ENCODE peak calls at places on chromosomes 6 and 20, in nine cellular contexts. H is pancreas; Q is K562; D is HuH-7; X is progenitor cell of endocrine pancreas; P is effector memory CD8-positive, alpha-beta T cell; G is activated T-cell treated with anti-CD3 and anti-CD28 coated beads for 24 hours; N is central memory CD4-positive, alpha-beta T cell; B is GM03348. E is an unnamed sample.

GRCh38 chr6:88855521-88856152 is 107.8 kb downstream of the RNGTT start:
- DNase-seq in D (no peak), P (no peak), B (no peak), G (no peak), Q (no peak), H (no peak), X (no peak), N (no peak), E (peak; percentile 31)

GRCh38 chr20:26324177-26324576 is 627.5 kb upstream of the ZNF337 start:
- DNase-seq in P (no peak), Q (no peak), N (no peak), G (no peak), D (no peak), X (no peak), H (no peak), B (no peak), E (no peak)

GRCh38 chr20:53146201-53146891 is 174.2 kb downstream of the TSHZ2 start:
- DNase-seq in D (no peak), N (peak; percentile 3), X (no peak), B (no peak), H (no peak), Q (no peak), G (peak; percentile 37), P (no peak), E (no peak)

GRCh38 chr20:35444226-35444625 is 6.2 kb upstream of the GDF5 start:
- DNase-seq in Q (no peak), X (no peak), G (no peak), B (no peak), N (no peak), H (no peak), P (no peak), D (no peak), E (no peak)

GRCh38 chr20:21456207-21456606 is 57.7 kb downstream of the NKX2-2 start:
- DNase-seq in N (no peak), Q (no peak), G (no peak), D (no peak), B (no peak), H (no peak), P (no peak), X (no peak), E (no peak)

GRCh38 chr6:108438918-108439317 is 121.8 kb upstream of the FOXO3 start:
- DNase-seq in H (no peak), D (no peak), X (no peak), G (no peak), B (peak; percentile 32), Q (no peak), N (no peak), P (no peak), E (no peak)

GRCh38 chr6:34565722-34566137 is 9.6 kb upstream of the SPDEF start:
- DNase-seq in G (no peak), N (no peak), B (no peak), D (no peak), X (no peak), P (no peak), Q (no peak), H (no peak), E (no peak)

GRCh38 chr20:47860049-47860830 is 75.0 kb upstream of the SULF2 start:
- DNase-seq in G (no peak), X (no peak), Q (no peak), B (no peak), D (no peak), P (no peak), H (no peak), N (no peak), E (no peak)

GRCh38 chr20:48453477-48454093 is 374.2 kb downstream of the PREX1 start:
- DNase-seq in G (no peak), N (no peak), B (no peak), X (no peak), Q (no peak), P (no peak), H (no peak), D (no peak), E (no peak)

GRCh38 chr6:78831492-78831891 is 35.9 kb upstream of the IRAK1BP1 start:
- DNase-seq in D (no peak), G (no peak), B (no peak), H (peak; percentile 35), P (no peak), N (no peak), Q (no peak), X (no peak), E (no peak)

GRCh38 chr6:90294614-90294988 is 2.0 kb downstream of the BACH2 start:
- DNase-seq in H (no peak), D (no peak), N (peak; percentile 47), X (no peak), B (no peak), P (no peak), Q (no peak), G (no peak), E (peak; percentile 29)

GRCh38 chr20:41436679-41437078 is 70.1 kb upstream of the EMILIN3 start:
- DNase-seq in B (peak; percentile 56), H (no peak), X (no peak), N (no peak), G (no peak), D (no peak), P (no peak), Q (no peak), E (no peak)

GRCh38 chr20:32522525-32522774 is 62.7 kb downstream of the NOL4L start:
- DNase-seq in B (no peak), N (no peak), P (no peak), D (no peak), Q (no peak), G (no peak), H (no peak), X (no peak), E (peak; percentile 66)

GRCh38 chr6:128487746-128488145 is 32.7 kb downstream of the PTPRK start:
- DNase-seq in G (no peak), H (no peak), Q (no peak), D (no peak), P (no peak), X (no peak), N (no peak), B (no peak), E (no peak)

GRCh38 chr6:130724089-130724488 is 103.1 kb upstream of the SMLR1 start:
- DNase-seq in G (no peak), Q (no peak), N (no peak), B (no peak), X (no peak), P (no peak), H (no peak), D (no peak), E (no peak)

GRCh38 chr6:15065603-15066002 is 180.3 kb upstream of the JARID2 start:
- DNase-seq in X (no peak), G (no peak), N (no peak), P (no peak), D (no peak), Q (no peak), H (no peak), B (no peak), E (no peak)

GRCh38 chr6:73653571-73654424 is at the start of gene SLC17A5:
- DNase-seq in B (peak; percentile 97), H (peak; percentile 94), P (peak; percentile 79), Q (peak; percentile 94), N (peak; percentile 83), G (peak; percentile 88), X (peak; percentile 91), D (peak; percentile 96), E (peak; percentile 94)

GRCh38 chr6:5135783-5136376 is 50.7 kb downstream of the PPP1R3G start:
- DNase-seq in G (peak; percentile 19), P (peak; percentile 36), Q (no peak), H (no peak), D (peak; percentile 20), X (no peak), B (no peak), N (no peak), E (peak; percentile 60)

GRCh38 chr20:20740595-20740994 is 28.2 kb upstream of the RALGAPA2 start:
- DNase-seq in N (no peak), P (no peak), D (no peak), H (no peak), G (no peak), X (no peak), Q (no peak), B (no peak), E (no peak)

GRCh38 chr6:111842891-111843290 is 30.4 kb downstream of the FYN start:
- DNase-seq in P (no peak), G (no peak), B (no peak), N (no peak), X (no peak), H (no peak), D (no peak), Q (peak; percentile 51), E (no peak)

GRCh38 chr20:38685853-38686473 is 38.3 kb upstream of the SLC32A1 start:
- DNase-seq in Q (peak; percentile 55), G (no peak), D (peak; percentile 73), N (no peak), H (peak; percentile 38), P (peak; percentile 37), B (peak; percentile 66), X (peak; percentile 74), E (no peak)

GRCh38 chr20:58597021-58597940 is 53.8 kb upstream of the STX16 start:
- DNase-seq in H (no peak), G (no peak), P (no peak), B (peak; percentile 63), N (no peak), X (no peak), Q (no peak), D (no peak), E (peak; percentile 43)

GRCh38 chr6:87501809-87502572 is 29.2 kb downstream of the SLC35A1 start:
- DNase-seq in B (no peak), N (no peak), G (no peak), Q (no peak), D (no peak), H (no peak), P (no peak), X (no peak), E (no peak)

GRCh38 chr6:54053893-54054391 is 57.3 kb upstream of the MLIP start:
- DNase-seq in H (no peak), G (no peak), X (no peak), N (no peak), P (no peak), D (no peak), Q (no peak), B (peak; percentile 79), E (no peak)

GRCh38 chr6:144277174-144277573 is 8.0 kb upstream of the UTRN start:
- DNase-seq in B (no peak), N (no peak), D (no peak), Q (no peak), P (no peak), G (no peak), H (no peak), X (no peak), E (no peak)

GRCh38 chr20:1775117-1775516 is 117.5 kb upstream of the SIRPG start:
- DNase-seq in P (no peak), Q (no peak), H (no peak), G (no peak), X (no peak), B (peak; percentile 28), D (no peak), N (no peak), E (no peak)

GRCh38 chr20:2133318-2134183 is 31.9 kb downstream of the STK35 start:
- DNase-seq in H (no peak), D (no peak), P (no peak), X (no peak), B (peak; percentile 81), N (no peak), Q (no peak), G (no peak), E (no peak)

GRCh38 chr6:165098165-165098564 is 211.2 kb downstream of the C6orf118 start:
- DNase-seq in X (no peak), B (no peak), D (no peak), P (no peak), H (no peak), N (no peak), G (no peak), Q (no peak), E (no peak)

GRCh38 chr20:38724603-38725457 is 544 bp downstream of the SLC32A1 start:
- DNase-seq in H (no peak), Q (no peak), D (no peak), N (no peak), G (no peak), X (no peak), B (no peak), P (no peak), E (peak; percentile 48)

GRCh38 chr6:78580923-78581322 is 286.4 kb upstream of the IRAK1BP1 start:
- DNase-seq in H (no peak), Q (no peak), X (no peak), B (no peak), D (no peak), G (no peak), N (no peak), P (no peak), E (no peak)

GRCh38 chr6:3489032-3489757 is 32.3 kb upstream of the SLC22A23 start:
- DNase-seq in B (peak; percentile 43), H (no peak), P (no peak), G (no peak), N (no peak), Q (no peak), X (no peak), D (no peak), E (no peak)

E was measured in glutamatergic neuron.